ENCODE peak calls at places on chromosomes 13 and 19, in seven cellular contexts. One of them, this sample, is unnamed.

GRCh38 chr13:65926750-65927171 is 1303.4 kb downstream of the PCDH9 start:
- DNase-seq in H9: peak
- DNase-seq in mesenchymal stem cell: no peak
- DNase-seq in neuronal stem cell: no peak
- DNase-seq in H1: peak
- DNase-seq in IMR-90: no peak
- DNase-seq in trophoblast cell: no peak
- DNase-seq in this sample: peak

GRCh38 chr19:39645800-39646411 is 9.8 kb upstream of the LGALS16 start:
- DNase-seq in H9: no peak
- DNase-seq in mesenchymal stem cell: peak
- DNase-seq in neuronal stem cell: peak
- DNase-seq in H1: no peak
- DNase-seq in IMR-90: peak
- DNase-seq in trophoblast cell: peak
- DNase-seq in this sample: peak

GRCh38 chr13:113837554-113838355 is 26.1 kb downstream of the GAS6 start:
- DNase-seq in H9: peak
- DNase-seq in mesenchymal stem cell: peak
- DNase-seq in neuronal stem cell: no peak
- DNase-seq in H1: no peak
- DNase-seq in IMR-90: peak
- DNase-seq in trophoblast cell: peak
- DNase-seq in this sample: peak

GRCh38 chr13:20826301-20826700 is 52.5 kb upstream of the EEF1AKMT1 start:
- DNase-seq in H9: no peak
- DNase-seq in mesenchymal stem cell: no peak
- DNase-seq in neuronal stem cell: no peak
- DNase-seq in H1: no peak
- DNase-seq in IMR-90: no peak
- DNase-seq in trophoblast cell: peak
- DNase-seq in this sample: no peak

GRCh38 chr13:46639033-46639981 is 86.3 kb downstream of the LRCH1 start:
- DNase-seq in H9: no peak
- DNase-seq in mesenchymal stem cell: peak
- DNase-seq in neuronal stem cell: no peak
- DNase-seq in H1: no peak
- DNase-seq in IMR-90: no peak
- DNase-seq in trophoblast cell: no peak
- DNase-seq in this sample: no peak

GRCh38 chr19:41883821-41884733 is 1.1 kb downstream of the ARHGEF1 start:
- DNase-seq in H9: peak
- DNase-seq in mesenchymal stem cell: peak
- DNase-seq in neuronal stem cell: peak
- DNase-seq in H1: peak
- DNase-seq in IMR-90: peak
- DNase-seq in trophoblast cell: peak
- DNase-seq in this sample: peak

GRCh38 chr19:42030605-42031004 is 36.6 kb upstream of the ATP1A3 start:
- DNase-seq in H9: no peak
- DNase-seq in mesenchymal stem cell: no peak
- DNase-seq in neuronal stem cell: no peak
- DNase-seq in H1: no peak
- DNase-seq in IMR-90: no peak
- DNase-seq in trophoblast cell: no peak
- DNase-seq in this sample: no peak

GRCh38 chr19:51357952-51358351 is 8.2 kb downstream of the ETFB start:
- DNase-seq in H9: no peak
- DNase-seq in mesenchymal stem cell: no peak
- DNase-seq in neuronal stem cell: no peak
- DNase-seq in H1: no peak
- DNase-seq in IMR-90: no peak
- DNase-seq in trophoblast cell: no peak
- DNase-seq in this sample: no peak

GRCh38 chr13:94209110-94209509 is 270.4 kb downstream of the DCT start:
- DNase-seq in H9: no peak
- DNase-seq in mesenchymal stem cell: peak
- DNase-seq in neuronal stem cell: no peak
- DNase-seq in H1: no peak
- DNase-seq in IMR-90: no peak
- DNase-seq in trophoblast cell: no peak
- DNase-seq in this sample: no peak

GRCh38 chr13:113628291-113629270 is 29.4 kb downstream of the ATP4B start:
- DNase-seq in H9: no peak
- DNase-seq in mesenchymal stem cell: no peak
- DNase-seq in neuronal stem cell: no peak
- DNase-seq in H1: no peak
- DNase-seq in IMR-90: no peak
- DNase-seq in trophoblast cell: no peak
- DNase-seq in this sample: no peak

DNA sequence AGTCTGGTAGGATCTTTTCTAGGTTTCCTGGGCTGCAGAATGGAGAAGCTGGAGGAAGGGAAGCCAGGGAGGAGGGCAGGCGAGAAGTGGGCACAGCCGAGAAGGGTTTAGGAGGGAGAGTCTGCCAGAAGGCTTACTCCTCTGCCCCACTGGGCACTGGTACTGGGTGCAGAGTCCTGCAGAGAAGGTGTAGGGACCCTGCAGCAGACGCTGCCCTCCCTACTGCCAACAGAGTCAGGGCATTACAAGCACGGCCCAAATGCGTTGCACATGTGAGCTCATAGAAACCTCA is 726 bp upstream of the PEPD start:
- DNase-seq in H9: no peak
- DNase-seq in mesenchymal stem cell: no peak
- DNase-seq in neuronal stem cell: no peak
- DNase-seq in H1: no peak
- DNase-seq in IMR-90: no peak
- DNase-seq in trophoblast cell: no peak
- DNase-seq in this sample: no peak
- H3K23ac ChIP-seq in H9: no peak
- H3K23ac ChIP-seq in mesenchymal stem cell: no peak
- H3K23ac ChIP-seq in neuronal stem cell: no peak
- H3K23ac ChIP-seq in H1: no peak
- H3K23ac ChIP-seq in IMR-90: no peak
- H3K23ac ChIP-seq in trophoblast cell: no peak
- H3K23ac ChIP-seq in this sample: no peak

GRCh38 chr13:41588899-41589298 is 131.5 kb downstream of the RGCC start:
- DNase-seq in H9: no peak
- DNase-seq in mesenchymal stem cell: peak
- DNase-seq in neuronal stem cell: no peak
- DNase-seq in H1: no peak
- DNase-seq in IMR-90: peak
- DNase-seq in trophoblast cell: no peak
- DNase-seq in this sample: peak
- H3K23ac ChIP-seq in H9: no peak
- H3K23ac ChIP-seq in mesenchymal stem cell: no peak
- H3K23ac ChIP-seq in neuronal stem cell: no peak
- H3K23ac ChIP-seq in H1: no peak
- H3K23ac ChIP-seq in IMR-90: no peak
- H3K23ac ChIP-seq in trophoblast cell: no peak
- H3K23ac ChIP-seq in this sample: no peak

GRCh38 chr13:43054803-43055802 is 31.7 kb downstream of the DNAJC15 start:
- DNase-seq in H9: peak
- DNase-seq in mesenchymal stem cell: peak
- DNase-seq in neuronal stem cell: peak
- DNase-seq in H1: no peak
- DNase-seq in IMR-90: peak
- DNase-seq in trophoblast cell: no peak
- DNase-seq in this sample: peak
- H3K23ac ChIP-seq in H9: no peak
- H3K23ac ChIP-seq in mesenchymal stem cell: no peak
- H3K23ac ChIP-seq in neuronal stem cell: no peak
- H3K23ac ChIP-seq in H1: no peak
- H3K23ac ChIP-seq in IMR-90: peak
- H3K23ac ChIP-seq in trophoblast cell: no peak
- H3K23ac ChIP-seq in this sample: peak

GRCh38 chr13:91426913-91427312 is 28.5 kb downstream of the GPC5 start:
- DNase-seq in H9: no peak
- DNase-seq in mesenchymal stem cell: no peak
- DNase-seq in neuronal stem cell: no peak
- DNase-seq in H1: no peak
- DNase-seq in IMR-90: no peak
- DNase-seq in trophoblast cell: no peak
- DNase-seq in this sample: peak
- H3K23ac ChIP-seq in H9: no peak
- H3K23ac ChIP-seq in mesenchymal stem cell: no peak
- H3K23ac ChIP-seq in neuronal stem cell: no peak
- H3K23ac ChIP-seq in H1: no peak
- H3K23ac ChIP-seq in IMR-90: no peak
- H3K23ac ChIP-seq in trophoblast cell: no peak
- H3K23ac ChIP-seq in this sample: no peak

GRCh38 chr13:78785764-78786163 is 126.8 kb upstream of the OBI1 start:
- DNase-seq in H9: no peak
- DNase-seq in mesenchymal stem cell: no peak
- DNase-seq in neuronal stem cell: no peak
- DNase-seq in H1: no peak
- DNase-seq in IMR-90: no peak
- DNase-seq in trophoblast cell: no peak
- DNase-seq in this sample: no peak

GRCh38 chr13:78786399-78786879 is 127.5 kb upstream of the OBI1 start:
- DNase-seq in H9: no peak
- DNase-seq in mesenchymal stem cell: no peak
- DNase-seq in neuronal stem cell: no peak
- DNase-seq in H1: no peak
- DNase-seq in IMR-90: no peak
- DNase-seq in trophoblast cell: no peak
- DNase-seq in this sample: no peak

GRCh38 chr13:78784017-78784745 is 125.2 kb upstream of the OBI1 start:
- DNase-seq in H9: no peak
- DNase-seq in mesenchymal stem cell: no peak
- DNase-seq in neuronal stem cell: no peak
- DNase-seq in H1: no peak
- DNase-seq in IMR-90: no peak
- DNase-seq in trophoblast cell: no peak
- DNase-seq in this sample: no peak

DNA sequence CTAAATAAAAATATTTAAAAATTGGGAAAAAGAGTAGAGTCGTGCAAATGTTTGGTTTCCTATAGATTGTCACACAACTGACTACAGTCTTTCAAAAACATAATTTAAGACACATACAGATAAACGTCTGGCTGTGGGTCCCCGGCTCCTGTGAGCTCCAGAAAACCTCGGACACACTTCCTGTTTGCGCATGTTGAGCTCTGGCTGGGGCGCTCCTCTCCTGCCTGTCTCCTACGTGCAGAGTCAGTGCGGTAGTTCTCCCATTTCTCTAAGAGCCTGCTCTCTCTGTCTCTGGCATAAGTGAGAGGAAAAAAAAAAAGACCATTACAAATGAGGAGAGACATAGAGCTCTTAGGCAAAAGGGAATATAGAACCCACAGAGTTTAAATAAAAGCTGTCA is 128.2 kb upstream of the OBI1 start:
- DNase-seq in H9: no peak
- DNase-seq in mesenchymal stem cell: peak
- DNase-seq in neuronal stem cell: no peak
- DNase-seq in H1: no peak
- DNase-seq in IMR-90: no peak
- DNase-seq in trophoblast cell: no peak
- DNase-seq in this sample: no peak
- H3K23ac ChIP-seq in H9: no peak
- H3K23ac ChIP-seq in mesenchymal stem cell: no peak
- H3K23ac ChIP-seq in neuronal stem cell: no peak
- H3K23ac ChIP-seq in H1: no peak
- H3K23ac ChIP-seq in IMR-90: no peak
- H3K23ac ChIP-seq in trophoblast cell: no peak
- H3K23ac ChIP-seq in this sample: no peak

DNA sequence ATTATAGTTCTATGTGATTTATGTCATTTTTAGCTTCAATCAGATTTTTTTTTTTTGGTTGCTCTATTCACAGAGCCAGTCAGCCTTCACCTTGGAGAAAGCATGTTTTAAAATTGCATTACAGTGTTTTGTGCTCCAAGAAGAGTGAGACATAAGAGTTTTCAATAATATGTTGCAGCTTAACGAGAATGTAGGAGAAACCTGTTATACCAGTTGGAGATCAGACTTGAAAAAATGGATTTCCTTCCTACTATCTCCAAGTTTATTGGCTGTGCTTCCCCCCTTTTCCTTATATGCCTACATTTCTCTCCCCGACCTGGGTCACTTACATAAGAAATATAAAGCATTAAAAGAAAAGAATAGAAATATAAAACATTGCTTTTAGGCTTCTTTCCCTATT is 123.9 kb upstream of the ARGLU1 start:
- DNase-seq in H9: no peak
- DNase-seq in mesenchymal stem cell: no peak
- DNase-seq in neuronal stem cell: no peak
- DNase-seq in H1: no peak
- DNase-seq in IMR-90: no peak
- DNase-seq in trophoblast cell: no peak
- DNase-seq in this sample: no peak
- H3K23ac ChIP-seq in H9: no peak
- H3K23ac ChIP-seq in mesenchymal stem cell: no peak
- H3K23ac ChIP-seq in neuronal stem cell: no peak
- H3K23ac ChIP-seq in H1: no peak
- H3K23ac ChIP-seq in IMR-90: no peak
- H3K23ac ChIP-seq in trophoblast cell: no peak
- H3K23ac ChIP-seq in this sample: no peak

DNA sequence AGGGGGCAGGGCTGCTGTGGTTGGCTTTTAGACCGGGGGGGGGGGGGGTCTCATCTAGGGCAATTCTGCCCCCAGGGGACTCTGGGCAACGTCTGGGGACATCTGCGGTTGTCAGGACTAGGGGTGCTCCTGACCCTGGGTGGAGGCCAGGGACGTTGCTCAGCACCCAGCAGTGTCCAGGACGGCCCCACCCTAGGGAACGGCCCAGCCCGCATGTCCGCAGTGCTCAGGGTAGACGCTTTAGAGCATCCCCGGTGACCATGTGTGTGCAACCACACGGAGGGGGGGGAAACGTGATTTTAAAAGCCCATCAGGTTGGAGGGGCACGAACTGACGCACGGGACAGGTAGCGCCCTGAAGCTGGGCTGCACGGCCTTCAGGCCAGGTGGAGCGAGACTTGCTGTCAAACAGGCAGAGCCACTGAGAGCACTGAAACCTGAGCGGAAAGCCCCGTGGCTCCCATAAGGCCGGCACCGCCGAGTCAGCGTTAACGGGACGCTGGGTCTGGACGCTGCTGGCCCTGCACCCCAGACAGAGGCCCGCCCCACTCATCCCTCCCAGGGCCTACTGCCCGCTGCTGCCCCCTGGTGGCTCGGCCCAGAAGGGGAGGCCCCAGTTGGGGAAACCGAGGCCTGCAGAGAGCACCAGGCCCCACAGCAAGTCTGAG is 8.3 kb downstream of the CACTIN start:
- DNase-seq in H9: peak
- DNase-seq in mesenchymal stem cell: peak
- DNase-seq in neuronal stem cell: no peak
- DNase-seq in H1: no peak
- DNase-seq in IMR-90: peak
- DNase-seq in trophoblast cell: peak
- DNase-seq in this sample: peak
- H3K23ac ChIP-seq in H9: no peak
- H3K23ac ChIP-seq in mesenchymal stem cell: no peak
- H3K23ac ChIP-seq in neuronal stem cell: peak
- H3K23ac ChIP-seq in H1: no peak
- H3K23ac ChIP-seq in IMR-90: no peak
- H3K23ac ChIP-seq in trophoblast cell: no peak
- H3K23ac ChIP-seq in this sample: no peak

This sample was measured in mesendoderm.